ENCODE peak calls at places on chromosomes 7 and 10, in ten cellular contexts. G is CD8-positive, alpha-beta T cell; Z is neural progenitor cell; I is IMR-90; R is aorta; E is colonic mucosa; M is A549; V is right lobe of liver; F is suprapubic skin; C is heart right ventricle. S is an unnamed sample. For H3K4me1, the result is how much of the 10 kb centered on the place peaks cover.

GRCh38 chr10:78510566-78511323 is 477.1 kb downstream of the RPS24 start:
- DNase-seq in Z (peak), V (no peak), G (no peak), F (no peak), I (no peak), R (no peak), C (peak), E (peak), M (peak), S (no peak)

GRCh38 chr7:45187089-45187945 is 29.7 kb downstream of the RAMP3 start:
- DNase-seq in Z (no peak), E (no peak), C (no peak), F (no peak), G (no peak), V (peak), I (no peak), R (peak), M (no peak), S (peak)

GRCh38 chr10:123295644-123296043 is 141.4 kb downstream of the BUB3 start:
- DNase-seq in G (no peak), Z (no peak), R (no peak), M (no peak), E (no peak), F (no peak), I (no peak), C (no peak), V (no peak), S (no peak)

GRCh38 chr10:26881600-26882331 is 21.0 kb upstream of the ABI1 start:
- DNase-seq in I (peak), G (no peak), V (no peak), R (no peak), C (no peak), F (no peak), Z (peak), M (peak), E (no peak), S (peak)

GRCh38 chr10:17387861-17388503 is 66.4 kb downstream of the ST8SIA6 start:
- DNase-seq in R (no peak), G (no peak), F (no peak), Z (peak), I (no peak), C (no peak), V (no peak), M (no peak), E (peak), S (peak)

GRCh38 chr10:34172936-34173533 is 642.1 kb downstream of the PARD3 start:
- DNase-seq in R (no peak), I (no peak), Z (no peak), F (no peak), G (no peak), M (no peak), V (no peak), C (no peak), E (no peak), S (no peak)

GRCh38 chr10:34356463-34356862 is 458.6 kb downstream of the PARD3 start:
- DNase-seq in R (no peak), V (no peak), C (no peak), Z (no peak), E (no peak), G (no peak), F (no peak), I (no peak), M (no peak), S (no peak)

GRCh38 chr10:66834802-66835201 is 91.0 kb upstream of the LRRTM3 start:
- DNase-seq in E (no peak), C (no peak), Z (no peak), G (no peak), V (no peak), I (no peak), R (no peak), F (no peak), M (no peak), S (no peak)

GRCh38 chr10:70186090-70186489 is 15.8 kb upstream of the SAR1A start:
- DNase-seq in C (no peak), G (no peak), F (no peak), Z (no peak), R (no peak), E (no peak), V (no peak), M (no peak), I (no peak), S (no peak)

GRCh38 chr7:12612622-12613021 is 42.1 kb downstream of the SCIN start:
- DNase-seq in V (no peak), G (no peak), F (no peak), Z (no peak), C (no peak), M (no peak), R (no peak), I (no peak), E (no peak), S (no peak)

GRCh38 chr10:105952153-105952552 is 1212.4 kb downstream of the SORCS1 start:
- DNase-seq in I (peak), M (no peak), C (no peak), V (no peak), R (no peak), F (no peak), E (no peak), G (no peak), Z (peak), S (peak)

GRCh38 chr7:44147026-44147881 is 6.1 kb upstream of the MYL7 start:
- DNase-seq in M (no peak), C (peak), E (no peak), R (peak), G (no peak), V (peak), I (no peak), F (no peak), Z (peak), S (peak)

GRCh38 chr7:142355328-142355727 is 97.5 kb upstream of the PRSS58 start:
- DNase-seq in F (no peak), C (no peak), I (peak), G (no peak), E (no peak), M (no peak), R (no peak), Z (no peak), V (no peak), S (no peak)

GRCh38 chr7:5634107-5634950 is 147.1 kb downstream of the RNF216 start:
- DNase-seq in G (no peak), I (peak), E (peak), R (peak), C (peak), V (no peak), Z (peak), F (peak), M (no peak), S (peak)

GRCh38 chr7:22725585-22725984 is 1.4 kb upstream of the IL6 start:
- DNase-seq in E (no peak), G (no peak), F (no peak), M (peak), V (no peak), Z (peak), R (no peak), I (peak), C (no peak), S (peak)

GRCh38 chr10:33113111-33113856 is 155.3 kb upstream of the ITGB1 start:
- DNase-seq in Z (no peak), C (no peak), I (peak), E (no peak), M (no peak), V (no peak), F (no peak), R (no peak), G (no peak), S (no peak)

GRCh38 chr10:62844280-62845011 is 28.3 kb upstream of the EGR2 start:
- DNase-seq in C (no peak), G (no peak), V (no peak), Z (no peak), E (no peak), R (no peak), F (no peak), M (no peak), I (no peak), S (no peak)

GRCh38 chr7:2892571-2892970 is 48.5 kb upstream of the GNA12 start:
- DNase-seq in Z (no peak), M (no peak), C (no peak), E (no peak), G (no peak), R (no peak), I (no peak), V (no peak), F (no peak), S (no peak)

GRCh38 chr10:131000737-131001136 is 310.8 kb downstream of the TCERG1L start:
- DNase-seq in V (no peak), F (no peak), C (no peak), Z (no peak), I (no peak), G (no peak), E (no peak), R (no peak), M (no peak), S (no peak)

GRCh38 chr10:107913317-107914294 is 749.1 kb upstream of the SORCS1 start:
- DNase-seq in Z (peak), V (no peak), E (no peak), C (no peak), M (no peak), G (no peak), F (no peak), R (no peak), I (no peak), S (peak)

GRCh38 chr7:17633099-17633498 is 307.2 kb downstream of the SNX13 start:
- DNase-seq in M (peak), G (no peak), F (no peak), E (no peak), C (no peak), V (no peak), Z (no peak), I (peak), R (no peak), S (no peak)

GRCh38 chr7:101989101-101989500 is 171.7 kb downstream of the CUX1 start:
- DNase-seq in G (no peak), V (no peak), I (no peak), E (no peak), R (no peak), M (no peak), F (no peak), Z (no peak), C (no peak), S (no peak)

GRCh38 chr10:86017841-86018734 is 348.5 kb downstream of the GRID1 start:
- DNase-seq in V (no peak), C (peak), I (no peak), E (no peak), Z (no peak), M (no peak), R (no peak), G (no peak), F (no peak), S (no peak)

GRCh38 chr10:104300736-104301292 is 31.8 kb downstream of the GSTO2 start:
- DNase-seq in G (no peak), E (no peak), C (peak), R (peak), V (no peak), M (peak), F (no peak), I (peak), Z (no peak), S (no peak)

GRCh38 chr7:91055219-91055618 is 209.0 kb upstream of the FZD1 start:
- DNase-seq in G (no peak), E (no peak), F (no peak), V (no peak), I (no peak), C (no peak), M (no peak), Z (no peak), R (no peak), S (no peak)

GRCh38 chr7:151552352-151553028 is 32.8 kb upstream of the RHEB start:
- DNase-seq in G (no peak), R (no peak), V (peak), Z (no peak), C (peak), M (no peak), F (no peak), E (peak), I (no peak), S (no peak)

GRCh38 chr7:18583305-18583704 is 87.8 kb downstream of the HDAC9 start:
- DNase-seq in R (no peak), C (no peak), F (no peak), I (peak), M (no peak), V (no peak), G (no peak), Z (no peak), E (no peak), S (no peak)

GRCh38 chr7:149496642-149497391 is 792 bp downstream of the ZNF746 start:
- DNase-seq in I (peak), F (peak), V (peak), Z (peak), R (peak), C (peak), E (peak), G (peak), M (peak), S (peak)

GRCh38 chr10:89019589-89020327 is 29.2 kb downstream of the FAS start:
- DNase-seq in V (no peak), R (no peak), F (no peak), G (no peak), M (no peak), E (no peak), Z (peak), I (no peak), C (no peak), S (no peak)

DNA sequence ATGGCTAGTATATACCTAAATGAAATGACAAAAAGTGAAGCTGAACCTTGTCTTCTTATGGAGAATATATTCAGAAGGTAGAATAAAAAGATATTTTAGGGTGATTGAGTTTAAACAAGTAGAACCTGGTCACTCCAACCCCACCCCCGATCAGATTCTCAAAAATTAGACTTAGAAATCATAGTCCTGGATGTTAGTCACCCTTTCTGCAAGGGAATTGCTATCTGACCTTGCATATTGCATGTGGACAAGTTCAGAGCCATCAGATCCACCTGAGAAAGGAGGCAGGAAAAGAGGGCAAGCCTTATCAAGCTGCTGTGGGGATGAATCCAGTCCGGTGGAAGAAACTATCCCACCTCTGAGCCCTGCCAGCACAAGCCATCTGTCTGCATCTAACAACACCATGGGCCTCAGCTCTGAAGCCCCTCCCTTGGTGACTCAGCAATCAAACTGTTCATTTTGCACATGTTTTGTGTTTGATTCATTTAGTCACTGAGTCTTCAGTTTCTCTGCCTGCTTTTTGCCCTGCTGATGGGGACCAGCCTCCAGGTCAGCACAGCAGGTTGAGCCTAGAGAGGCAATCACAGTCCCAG is 727.3 kb downstream of the AUTS2 start:
- DNase-seq in G (no peak), I (peak), Z (no peak), V (no peak), E (no peak), M (peak), R (no peak), C (no peak), F (no peak), S (no peak)
- H3K27ac ChIP-seq in G (no peak), I (no peak), Z (no peak), V (no peak), E (no peak), M (peak), R (no peak), C (no peak), F (no peak), S (no peak)

DNA sequence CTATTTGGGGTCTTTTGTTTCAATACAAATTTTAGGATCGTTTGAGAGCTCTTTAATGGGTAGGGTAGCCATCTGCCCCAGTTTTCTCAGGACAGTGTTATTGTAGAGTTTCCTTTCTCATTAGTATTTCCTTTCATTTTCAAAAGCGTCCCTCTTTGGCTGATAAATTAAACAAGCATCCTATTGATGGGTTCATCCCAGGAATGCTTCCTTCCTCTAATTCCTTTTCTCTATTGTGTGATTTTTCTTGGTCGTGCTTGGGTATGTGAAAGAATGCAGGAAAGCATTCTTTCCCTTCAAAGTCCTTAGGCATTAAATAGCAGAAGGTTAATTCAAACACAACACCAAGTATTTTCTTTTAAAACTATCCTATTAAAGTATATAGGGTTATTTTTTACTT is 14.0 kb downstream of the SLC13A1 start:
- DNase-seq in V (no peak), M (no peak), Z (peak), F (no peak), C (no peak), I (no peak), R (no peak), E (no peak), G (no peak), S (no peak)
- H3K4me1 ChIP-seq in V (under half), M (under half), Z (under half), F (under half), C (under half), I (under half), R (under half), E (under half), G (under half), S (under half)

GRCh38 chr10:71727429-71728217 is 8.0 kb upstream of the C10orf105 start:
- DNase-seq in E (peak), Z (no peak), V (no peak), G (peak), F (peak), M (peak), I (no peak), R (no peak), C (peak), S (no peak)
- H3K27ac ChIP-seq in E (peak), Z (no peak), V (peak), G (peak), F (peak), M (peak), I (peak), R (no peak), C (peak), S (no peak)

DNA sequence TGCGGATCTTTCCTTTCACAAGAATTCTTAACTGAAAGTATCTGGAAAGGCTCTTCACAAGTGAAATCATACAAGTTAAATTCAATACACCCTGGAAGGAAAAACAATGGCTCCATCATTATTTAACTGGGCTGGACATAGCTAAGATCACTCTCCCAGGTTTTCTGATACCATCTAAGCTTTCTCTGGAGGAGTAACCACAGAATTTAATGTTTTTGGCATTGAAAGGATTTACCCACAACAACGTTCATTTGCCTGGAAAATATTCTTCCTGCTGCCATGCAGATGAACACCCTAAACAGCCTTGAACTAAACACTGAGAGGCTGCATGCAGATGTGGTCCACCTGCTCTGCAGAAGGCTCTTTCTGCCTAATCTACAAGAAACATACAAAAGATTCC is 4.3 kb downstream of the NEBL start:
- DNase-seq in E (no peak), G (no peak), C (no peak), M (no peak), F (no peak), R (no peak), Z (no peak), V (no peak), I (no peak), S (no peak)
- H3K4me1 ChIP-seq in E (under half), G (under half), C (under half), M (under half), F (under half), R (under half), Z (under half), V (under half), I (under half), S (under half)

S was measured in endodermal cell.